ENCODE peak calls at places on chromosomes 13 and 19, in five cellular contexts. N, U, J, Q and T are unnamed samples.

GRCh38 chr13:21673592-21674270 is 2.9 kb downstream of the FGF9 start:
- DNase-seq in N (no peak), U (no peak), J (peak), Q (no peak), T (no peak)

GRCh38 chr19:54383330-54383729 is 18.6 kb upstream of the LAIR1 start:
- DNase-seq in N (no peak), U (no peak), J (no peak), Q (no peak), T (no peak)

GRCh38 chr13:52665325-52665724 is 12.7 kb downstream of the SUGT1 start:
- DNase-seq in N (no peak), U (no peak), J (peak), Q (no peak), T (no peak)

GRCh38 chr13:107576430-107576829 is 638.9 kb downstream of the LIG4 start:
- DNase-seq in N (no peak), U (no peak), J (no peak), Q (no peak), T (no peak)

GRCh38 chr13:98050041-98050466 is 92.8 kb upstream of the FARP1 start:
- DNase-seq in N (no peak), U (no peak), J (peak), Q (no peak), T (no peak)

GRCh38 chr13:75544681-75545333 is 4.8 kb upstream of the UCHL3 start:
- DNase-seq in N (no peak), U (no peak), J (peak), Q (no peak), T (no peak)

GRCh38 chr19:2491130-2491801 is 15.3 kb downstream of the GADD45B start:
- DNase-seq in N (no peak), U (no peak), J (peak), Q (no peak), T (no peak)

GRCh38 chr19:7229735-7230134 is 64.5 kb downstream of the INSR start:
- DNase-seq in N (no peak), U (no peak), J (no peak), Q (no peak), T (no peak)

GRCh38 chr19:2327773-2328400 is 499 bp downstream of the LSM7 start:
- DNase-seq in N (no peak), U (no peak), J (peak), Q (no peak), T (peak)

GRCh38 chr19:2478756-2479555 is 3.0 kb downstream of the GADD45B start:
- DNase-seq in N (peak), U (peak), J (peak), Q (peak), T (no peak)

GRCh38 chr13:76711515-76712182 is 174.6 kb downstream of the KCTD12 start:
- DNase-seq in N (peak), U (no peak), J (peak), Q (no peak), T (no peak)

GRCh38 chr13:39784347-39784746 is 128.9 kb downstream of the COG6 start:
- DNase-seq in N (no peak), U (no peak), J (peak), Q (no peak), T (no peak)

GRCh38 chr13:40148742-40149141 is 493.3 kb downstream of the COG6 start:
- DNase-seq in N (no peak), U (no peak), J (no peak), Q (no peak), T (no peak)

GRCh38 chr19:21483589-21484170 is 21.7 kb upstream of the ZNF429 start:
- DNase-seq in N (peak), U (peak), J (no peak), Q (no peak), T (no peak)

GRCh38 chr19:36898422-36898821 is 17.7 kb downstream of the ZNF829 start:
- DNase-seq in N (no peak), U (no peak), J (no peak), Q (no peak), T (no peak)

GRCh38 chr13:95924389-95924994 is 128.7 kb downstream of the UGGT2 start:
- DNase-seq in N (no peak), U (no peak), J (peak), Q (no peak), T (no peak)

GRCh38 chr19:43651758-43652545 is 12.3 kb upstream of the CADM4 start:
- DNase-seq in N (peak), U (no peak), J (peak), Q (no peak), T (peak)

GRCh38 chr13:23776698-23777570 is 112.3 kb downstream of the MIPEP start:
- DNase-seq in N (no peak), U (no peak), J (no peak), Q (no peak), T (no peak)

GRCh38 chr19:54644056-54644455 is 13.8 kb downstream of the LILRB1 start:
- DNase-seq in N (no peak), U (no peak), J (no peak), Q (no peak), T (no peak)

GRCh38 chr19:18143902-18144301 is 9.1 kb upstream of the PIK3R2 start:
- DNase-seq in N (no peak), U (no peak), J (no peak), Q (no peak), T (no peak)

GRCh38 chr13:76683168-76683567 is 203.0 kb downstream of the KCTD12 start:
- DNase-seq in N (no peak), U (no peak), J (no peak), Q (no peak), T (no peak)

GRCh38 chr19:29524912-29525870 is 603 bp upstream of the VSTM2B start:
- DNase-seq in N (no peak), U (no peak), J (no peak), Q (no peak), T (no peak)

GRCh38 chr19:2188708-2189385 is 25.1 kb downstream of the DOT1L start:
- DNase-seq in N (no peak), U (no peak), J (no peak), Q (no peak), T (peak)

GRCh38 chr19:13796301-13797057 is 1.2 kb downstream of the ZSWIM4 start:
- DNase-seq in N (peak), U (peak), J (peak), Q (peak), T (no peak)

GRCh38 chr13:59690857-59691500 is 472.7 kb downstream of the DIAPH3 start:
- DNase-seq in N (no peak), U (no peak), J (peak), Q (no peak), T (no peak)

GRCh38 chr13:94239135-94239534 is 240.3 kb downstream of the DCT start:
- DNase-seq in N (no peak), U (no peak), J (peak), Q (no peak), T (peak)

GRCh38 chr13:75222031-75222430 is 259.9 kb downstream of the TBC1D4 start:
- DNase-seq in N (no peak), U (no peak), J (peak), Q (no peak), T (no peak)

GRCh38 chr13:37788346-37788745 is 81.2 kb downstream of the TRPC4 start:
- DNase-seq in N (no peak), U (no peak), J (no peak), Q (no peak), T (no peak)

GRCh38 chr19:38728752-38729541 is 15.3 kb downstream of the CAPN12 start:
- DNase-seq in N (peak), U (no peak), J (no peak), Q (no peak), T (no peak)

GRCh38 chr19:53332484-53332883 is 1.1 kb upstream of the ZNF845 start:
- DNase-seq in N (no peak), U (no peak), J (no peak), Q (no peak), T (no peak)

GRCh38 chr19:53328967-53329366 is 4.6 kb upstream of the ZNF845 start:
- DNase-seq in N (peak), U (peak), J (no peak), Q (no peak), T (no peak)

GRCh38 chr19:53333071-53333465 is 481 bp upstream of the ZNF845 start:
- DNase-seq in N (peak), U (peak), J (peak), Q (peak), T (no peak)

DNA sequence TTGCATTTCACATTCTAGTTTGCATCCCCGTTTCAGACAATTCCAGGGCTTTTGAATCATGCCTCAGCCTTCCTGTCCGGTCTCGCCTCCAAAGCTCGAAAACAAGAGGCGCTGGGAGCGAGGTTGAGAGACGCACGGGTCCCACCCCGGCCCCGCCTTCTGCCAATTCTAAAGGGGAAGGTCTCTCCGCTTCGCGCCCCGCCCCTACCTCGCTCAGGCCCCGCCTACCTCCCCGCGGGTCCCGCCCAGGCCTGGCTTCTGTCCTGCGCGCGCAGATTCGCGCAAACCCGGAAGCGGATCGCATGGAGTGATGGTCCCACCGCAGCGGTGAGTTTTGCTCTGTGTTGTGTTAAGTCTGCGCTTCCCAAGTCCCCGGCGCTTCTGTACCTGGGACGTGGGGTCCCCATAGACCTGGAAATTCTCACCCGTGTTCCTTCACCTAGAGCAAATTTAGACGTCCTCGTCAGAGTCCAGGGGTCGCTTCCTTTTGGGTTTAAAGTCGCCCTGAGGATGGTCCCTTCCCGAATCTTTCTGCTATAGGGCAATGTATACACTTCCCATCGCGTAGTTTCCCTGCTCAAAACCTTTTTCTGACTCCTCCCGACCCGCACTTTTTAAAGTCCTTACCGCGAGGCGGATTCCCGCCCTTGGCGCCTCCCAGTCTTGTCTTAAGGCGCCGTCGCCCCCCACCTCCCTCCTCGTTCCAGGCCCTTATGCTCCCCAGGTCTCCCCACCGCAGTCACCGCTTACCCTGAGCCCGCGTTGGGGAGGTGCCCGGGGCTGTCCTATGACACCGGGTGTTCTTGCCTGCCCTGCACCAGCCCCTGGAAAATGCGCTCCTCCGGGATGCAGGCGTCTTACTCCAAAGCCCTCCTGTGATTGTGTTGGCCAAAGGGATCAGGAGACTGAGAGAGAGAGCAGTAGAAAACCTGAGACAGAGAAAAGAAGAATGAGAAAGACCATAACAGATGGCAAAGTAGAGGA is at the start of gene ZNF845:
- DNase-seq in N (peak), U (peak), J (peak), Q (peak), T (peak)
- H3K27ac ChIP-seq in N (peak), U (peak), J (peak), Q (peak), T (no peak)

GRCh38 chr19:48965806-48966540 is 864 bp downstream of the FTL start:
- DNase-seq in N (peak), U (peak), J (peak), Q (peak), T (peak)
- H3K27ac ChIP-seq in N (peak), U (peak), J (peak), Q (peak), T (peak)

GRCh38 chr13:48828962-48829405 is 146.7 kb upstream of the FNDC3A start:
- DNase-seq in N (no peak), U (no peak), J (peak), Q (no peak), T (peak)
- H3K27ac ChIP-seq in N (no peak), U (no peak), J (no peak), Q (no peak), T (peak)

GRCh38 chr19:47323872-47324271 is 8.1 kb upstream of the C5AR2 start:
- DNase-seq in N (no peak), U (no peak), J (no peak), Q (no peak), T (no peak)
- H3K27ac ChIP-seq in N (no peak), U (no peak), J (no peak), Q (no peak), T (peak)

GRCh38 chr19:11814707-11815050 is 606 bp downstream of the ZNF440 start:
- DNase-seq in N (no peak), U (no peak), J (peak), Q (no peak), T (peak)
- H3K27ac ChIP-seq in N (peak), U (peak), J (peak), Q (peak), T (no peak)

GRCh38 chr19:50383852-50384684 is at the start of gene POLD1:
- DNase-seq in N (peak), U (peak), J (peak), Q (peak), T (peak)

GRCh38 chr19:50383307-50383851 is 768 bp upstream of the POLD1 start:
- DNase-seq in N (peak), U (no peak), J (no peak), Q (no peak), T (no peak)

GRCh38 chr19:50387176-50387867 is 3.2 kb downstream of the POLD1 start:
- DNase-seq in N (no peak), U (peak), J (peak), Q (no peak), T (peak)

GRCh38 chr19:50381881-50382729 is 2.0 kb upstream of the POLD1 start:
- DNase-seq in N (no peak), U (no peak), J (no peak), Q (no peak), T (no peak)

DNA sequence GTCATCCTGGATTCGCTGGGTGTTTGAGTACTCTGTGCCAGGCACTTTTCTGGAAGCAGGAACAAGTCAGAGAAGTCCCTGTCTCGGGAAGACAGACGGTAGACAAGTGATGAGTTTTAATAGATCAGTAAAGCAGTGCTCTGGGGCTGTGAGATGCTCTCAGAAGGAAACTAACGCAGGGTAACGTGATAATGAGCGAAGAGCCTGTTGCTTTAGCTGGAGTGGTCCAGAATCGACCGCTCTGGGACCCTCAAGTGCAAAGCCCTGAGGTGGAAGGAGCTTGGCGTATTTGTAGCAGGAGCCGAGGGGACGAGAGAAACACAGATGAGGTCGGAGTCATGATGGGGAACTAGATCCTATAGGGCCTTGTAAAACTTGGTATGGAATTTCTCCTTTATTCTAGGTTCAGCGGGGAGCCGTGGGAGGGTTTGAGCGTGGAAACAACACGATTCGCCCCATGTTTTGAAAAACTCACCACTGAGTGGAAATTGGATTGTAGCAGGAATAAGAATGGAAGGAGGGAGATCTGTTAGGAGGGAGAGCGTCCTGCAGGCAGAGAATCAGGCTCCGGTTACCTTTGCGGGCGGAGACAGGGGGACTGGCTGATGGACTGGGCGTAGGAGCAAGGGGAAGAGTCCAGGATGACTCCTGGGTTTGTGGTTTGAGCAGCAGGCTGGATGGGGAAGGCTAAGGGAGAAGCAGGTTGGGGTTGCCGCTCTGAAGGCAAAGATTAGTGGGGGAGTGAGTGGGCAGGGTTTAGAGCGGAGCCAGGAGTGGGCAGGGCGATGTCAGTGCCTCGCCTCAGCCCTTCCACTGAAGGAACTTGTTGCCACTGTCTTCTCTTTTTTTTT is 763 bp downstream of the POLD1 start:
- DNase-seq in N (no peak), U (no peak), J (peak), Q (no peak), T (no peak)
- H3K27ac ChIP-seq in N (peak), U (peak), J (peak), Q (peak), T (peak)

DNA sequence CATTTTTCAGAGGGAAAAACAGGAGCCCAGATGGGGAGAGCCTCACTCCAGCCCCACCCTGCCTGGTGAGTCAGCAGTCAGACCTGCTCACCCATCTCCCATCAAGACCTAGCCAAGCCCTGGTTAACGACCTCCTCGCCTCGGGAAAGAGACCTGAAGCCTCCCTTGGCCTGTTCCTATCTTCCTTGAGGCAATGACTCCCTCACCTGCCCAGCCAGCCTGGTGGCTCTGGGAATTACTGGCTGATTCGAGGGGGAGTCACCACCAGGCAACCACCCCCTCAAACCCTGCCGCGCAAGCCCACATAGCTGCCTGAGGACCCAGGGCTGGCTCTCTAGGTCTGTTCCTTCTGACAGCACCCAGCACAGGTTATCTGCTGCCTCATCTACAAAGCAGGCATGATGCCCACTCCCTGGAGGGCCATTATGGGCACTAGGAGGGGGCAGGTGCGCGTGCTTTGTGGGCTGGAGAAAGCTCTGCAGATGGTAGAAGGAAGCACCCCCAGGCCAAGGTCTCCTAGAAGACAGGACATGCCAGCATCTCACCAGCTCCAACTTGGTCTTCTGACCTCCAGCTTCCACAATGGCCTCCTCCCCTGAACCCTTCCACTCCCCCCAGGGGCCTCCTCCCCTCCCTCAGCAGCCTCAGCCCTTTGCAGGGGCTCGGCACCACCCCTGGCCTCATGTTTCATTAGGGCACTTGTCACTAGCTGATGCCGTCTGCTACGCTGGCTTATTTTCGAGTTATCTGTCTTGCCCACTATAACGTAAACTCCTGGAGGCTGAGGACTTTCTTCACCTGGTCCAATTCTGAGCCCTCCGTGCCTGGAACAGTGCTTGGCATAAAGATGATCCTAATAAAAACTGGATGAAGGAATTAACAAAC is 10.4 kb downstream of the DEDD2 start:
- DNase-seq in N (no peak), U (no peak), J (peak), Q (no peak), T (no peak)
- H3K27ac ChIP-seq in N (no peak), U (no peak), J (peak), Q (peak), T (no peak)

GRCh38 chr19:48496959-48497727 is 14.5 kb downstream of the LMTK3 start:
- DNase-seq in N (no peak), U (no peak), J (no peak), Q (no peak), T (no peak)
- H3K27ac ChIP-seq in N (no peak), U (no peak), J (no peak), Q (no peak), T (no peak)

DNA sequence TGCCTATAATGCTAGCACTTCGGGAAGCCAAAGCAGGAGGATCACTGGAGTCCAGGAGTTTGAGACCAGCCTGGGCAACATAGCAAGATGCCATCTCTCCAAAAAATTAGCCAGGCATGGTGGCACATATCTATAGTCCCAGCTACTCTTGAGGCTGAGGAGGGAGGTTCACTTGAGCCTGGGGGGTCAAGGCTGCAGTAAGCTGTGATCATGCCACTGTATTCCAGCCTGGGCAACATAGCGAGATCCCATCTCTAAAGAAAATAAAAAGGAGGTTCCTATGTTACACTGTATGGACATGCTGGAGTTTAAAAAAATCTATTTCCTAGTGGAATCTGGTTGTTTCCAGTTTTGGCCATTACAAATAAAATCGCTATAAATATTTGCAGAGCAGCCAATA is 2.6 kb downstream of the CAB39L start:
- DNase-seq in N (no peak), U (no peak), J (no peak), Q (no peak), T (no peak)
- H3K27ac ChIP-seq in N (no peak), U (no peak), J (no peak), Q (no peak), T (no peak)

GRCh38 chr13:110562696-110563462 is 1.4 kb upstream of the RAB20 start:
- DNase-seq in N (no peak), U (no peak), J (no peak), Q (no peak), T (no peak)
- H3K27ac ChIP-seq in N (no peak), U (peak), J (no peak), Q (no peak), T (peak)